ENCODE peak calls at places on chromosomes 11 and 22, in eight cellular contexts. V, C, Y, H, G, P, I and K are unnamed samples.

GRCh38 chr11:20770421-20770935 is 101.1 kb downstream of the NELL1 start:
- DNase-seq in V (no peak), C (no peak), Y (no peak), H (no peak), G (no peak), P (no peak), I (no peak), K (no peak)

GRCh38 chr11:100068116-100068515 is 619.0 kb upstream of the ARHGAP42 start:
- DNase-seq in V (no peak), C (no peak), Y (no peak), H (no peak), G (no peak), P (no peak), I (no peak), K (no peak)

GRCh38 chr22:36384766-36385400 is 2.9 kb downstream of the MYH9 start:
- DNase-seq in V (no peak), C (no peak), Y (no peak), H (no peak), G (peak; percentile 62), P (peak; percentile 59), I (no peak), K (peak; percentile 36)

GRCh38 chr11:73797457-73797856 is 9.8 kb downstream of the MRPL48 start:
- DNase-seq in V (no peak), C (no peak), Y (no peak), H (no peak), G (no peak), P (no peak), I (no peak), K (no peak)

GRCh38 chr11:117816151-117816741 is 8.3 kb downstream of the FXYD2 start:
- DNase-seq in V (peak; percentile 56), C (no peak), Y (no peak), H (peak; percentile 15), G (no peak), P (no peak), I (peak; percentile 36), K (peak; percentile 59)

GRCh38 chr22:49960967-49961600 is 512 bp downstream of the PIM3 start:
- DNase-seq in V (peak; percentile 43), C (peak; percentile 50), Y (peak; percentile 45), H (no peak), G (peak; percentile 58), P (peak; percentile 50), I (peak; percentile 45), K (no peak)

GRCh38 chr11:76810151-76810853 is 27.1 kb downstream of the TSKU start:
- DNase-seq in V (peak; percentile 29), C (peak; percentile 63), Y (peak; percentile 53), H (no peak), G (peak; percentile 72), P (no peak), I (no peak), K (peak; percentile 30)

GRCh38 chr11:44290206-44290605 is 19.7 kb downstream of the ALX4 start:
- DNase-seq in V (peak; percentile 54), C (no peak), Y (no peak), H (no peak), G (no peak), P (no peak), I (no peak), K (no peak)

GRCh38 chr22:43847376-43848289 is 14.7 kb downstream of the SULT4A1 start:
- DNase-seq in V (no peak), C (no peak), Y (no peak), H (no peak), G (no peak), P (no peak), I (peak; percentile 13), K (no peak)

GRCh38 chr11:88629496-88629895 is 292.0 kb upstream of the CTSC start:
- DNase-seq in V (no peak), C (no peak), Y (no peak), H (no peak), G (no peak), P (no peak), I (no peak), K (no peak)

GRCh38 chr11:133227674-133228111 is 304.6 kb downstream of the OPCML start:
- DNase-seq in V (no peak), C (no peak), Y (no peak), H (no peak), G (no peak), P (no peak), I (peak; percentile 37), K (no peak)

GRCh38 chr11:15605094-15605493 is 490.4 kb downstream of the INSC start:
- DNase-seq in V (no peak), C (no peak), Y (no peak), H (no peak), G (no peak), P (no peak), I (no peak), K (no peak)

GRCh38 chr11:123608371-123608770 is 46.1 kb downstream of the SCN3B start:
- DNase-seq in V (no peak), C (no peak), Y (no peak), H (no peak), G (no peak), P (no peak), I (no peak), K (no peak)

GRCh38 chr22:46763051-46763705 is 728 bp downstream of the TBC1D22A start:
- DNase-seq in V (no peak), C (no peak), Y (no peak), H (no peak), G (peak; percentile 59), P (peak; percentile 68), I (no peak), K (no peak)

GRCh38 chr22:27443315-27443714 is 358.2 kb downstream of the MN1 start:
- DNase-seq in V (no peak), C (no peak), Y (no peak), H (no peak), G (no peak), P (no peak), I (no peak), K (no peak)

GRCh38 chr11:46369458-46370152 is 11.9 kb upstream of the MDK start:
- DNase-seq in V (peak; percentile 68), C (peak; percentile 67), Y (peak; percentile 52), H (peak; percentile 46), G (peak; percentile 75), P (peak; percentile 55), I (peak; percentile 88), K (peak; percentile 76)

GRCh38 chr11:64765291-64765803 is 5.6 kb upstream of the PYGM start:
- DNase-seq in V (no peak), C (no peak), Y (no peak), H (no peak), G (no peak), P (no peak), I (peak; percentile 50), K (no peak)

GRCh38 chr11:93895106-93895862 is 44.9 kb upstream of the VSTM5 start:
- DNase-seq in V (peak; percentile 92), C (peak; percentile 32), Y (no peak), H (peak; percentile 69), G (peak; percentile 20), P (no peak), I (no peak), K (peak; percentile 16)
- TF ChIP-seq CTCF in V (peak; percentile 92), C (no peak), Y (peak; percentile 30), H (peak; percentile 89), G (peak; percentile 61), P (peak; percentile 57), I (peak; percentile 44), K (peak; percentile 77)

GRCh38 chr11:128886401-128887119 is 4.6 kb upstream of the KCNJ5 start:
- DNase-seq in V (no peak), C (peak; percentile 51), Y (no peak), H (no peak), G (peak; percentile 37), P (no peak), I (no peak), K (no peak)
- TF ChIP-seq CTCF in V (no peak), C (no peak), Y (no peak), H (peak; percentile 13), G (no peak), P (no peak), I (no peak), K (peak; percentile 51)

DNA sequence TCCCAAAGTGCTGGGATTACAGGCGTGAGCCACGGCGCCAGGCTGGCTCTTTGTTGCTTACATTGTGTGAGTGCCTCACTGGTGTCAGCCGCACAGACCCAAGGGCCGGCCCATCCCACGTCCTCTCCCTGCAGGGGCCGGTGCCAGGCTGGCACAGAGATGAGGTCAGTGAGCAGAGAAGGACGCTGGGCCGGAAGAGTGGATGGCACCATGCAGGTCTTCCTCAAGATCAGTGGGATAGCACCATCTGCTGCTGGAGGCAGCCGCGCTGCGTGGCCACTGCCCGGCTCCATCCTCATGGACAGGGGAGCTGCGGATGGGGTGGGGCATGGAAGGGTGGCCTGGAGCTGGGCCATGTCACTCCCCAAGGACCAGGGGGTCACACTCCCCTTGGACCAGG is 22.0 kb upstream of the FGF4 start:
- DNase-seq in V (no peak), C (no peak), Y (no peak), H (no peak), G (no peak), P (no peak), I (no peak), K (no peak)
- TF ChIP-seq CTCF in V (no peak), C (no peak), Y (no peak), H (no peak), G (no peak), P (no peak), I (no peak), K (no peak)

DNA sequence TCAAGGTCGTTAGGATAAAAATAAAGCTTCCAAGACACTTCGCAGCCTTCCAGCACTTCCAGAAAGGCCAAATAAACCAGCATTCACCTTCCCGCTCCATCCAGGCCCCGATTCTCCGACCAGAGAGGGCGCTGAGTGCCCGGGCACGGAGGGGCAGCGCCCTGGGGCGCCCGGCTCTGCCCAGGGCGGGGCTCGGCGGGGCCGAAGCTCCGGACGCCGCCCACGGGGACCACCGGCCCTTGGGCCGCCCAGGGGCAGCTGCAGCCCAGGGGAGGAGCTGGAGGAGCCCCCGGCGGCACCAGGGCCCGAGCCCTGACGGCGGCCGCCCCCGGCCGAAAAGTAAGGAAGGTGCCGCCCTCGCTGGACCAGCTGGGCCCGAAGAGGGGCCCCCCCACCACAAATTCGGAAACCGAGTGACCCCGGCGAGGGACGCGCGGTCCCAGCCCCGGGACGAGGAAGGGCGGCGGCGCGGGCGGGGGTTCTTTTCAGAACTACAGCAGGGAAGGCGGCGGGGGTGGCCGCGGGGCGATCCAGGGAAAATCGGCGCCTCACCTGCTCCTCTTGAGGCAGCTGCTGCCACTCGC is 346 bp downstream of the ATL3 start:
- DNase-seq in V (no peak), C (peak; percentile 75), Y (peak; percentile 61), H (no peak), G (peak; percentile 42), P (peak; percentile 56), I (peak; percentile 36), K (no peak)
- TF ChIP-seq CTCF in V (peak; percentile 39), C (peak; percentile 39), Y (peak; percentile 28), H (peak; percentile 43), G (no peak), P (peak; percentile 16), I (no peak), K (no peak)

DNA sequence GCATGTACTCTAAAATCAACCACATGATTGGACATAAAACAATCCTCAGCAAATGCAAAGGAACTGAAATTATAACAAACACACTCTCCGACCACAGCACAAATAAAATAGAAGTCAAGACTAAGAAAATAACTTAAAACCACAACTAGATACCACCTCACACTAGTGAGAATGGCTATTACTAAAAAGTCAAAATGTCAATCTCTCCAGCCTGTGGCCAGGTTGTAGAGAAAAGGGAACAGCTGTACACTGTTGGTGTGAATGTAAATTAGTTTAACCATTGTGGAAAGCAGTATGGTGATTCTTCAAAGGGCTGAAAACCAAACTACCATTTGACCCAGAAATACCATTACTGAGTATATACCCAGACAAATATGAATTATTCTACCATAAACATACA is 1025.7 kb upstream of the TENM4 start:
- DNase-seq in V (no peak), C (no peak), Y (no peak), H (no peak), G (no peak), P (no peak), I (no peak), K (no peak)
- TF ChIP-seq CTCF in V (no peak), C (no peak), Y (no peak), H (no peak), G (no peak), P (no peak), I (no peak), K (no peak)